ENCODE peak calls at places on chromosome 1, in nine cellular contexts. H, S, X, R, M, W, Z, Q and Y are unnamed samples.

GRCh38 chr1:183318433-183318832 is 99.7 kb downstream of the NMNAT2 start:
- DNase-seq in Z (no peak), X (no peak), H (peak), Q (no peak), M (peak), W (no peak), S (no peak), R (peak), Y (no peak)

GRCh38 chr1:197838836-197839235 is 63.6 kb upstream of the DENND1B start:
- DNase-seq in H (no peak), M (no peak), Q (no peak), S (peak), W (no peak), X (no peak), Z (no peak), R (peak), Y (no peak)

GRCh38 chr1:52629021-52629643 is 3.8 kb upstream of the SHISAL2A start:
- DNase-seq in Q (no peak), S (no peak), H (peak), R (no peak), Z (no peak), W (no peak), M (no peak), X (no peak), Y (peak)

GRCh38 chr1:85884372-85885035 is 176.3 kb upstream of the ZNHIT6 start:
- DNase-seq in R (peak), Q (no peak), H (peak), Z (no peak), W (no peak), S (peak), M (no peak), X (peak), Y (no peak)

GRCh38 chr1:10050611-10051010 is 17.9 kb downstream of the UBE4B start:
- DNase-seq in W (no peak), Z (no peak), S (no peak), H (no peak), M (no peak), Q (no peak), X (no peak), R (no peak), Y (no peak)

GRCh38 chr1:198030682-198031081 is 113.5 kb downstream of the LHX9 start:
- DNase-seq in Q (no peak), W (no peak), X (no peak), M (no peak), R (peak), Z (no peak), S (no peak), H (no peak), Y (no peak)

GRCh38 chr1:37392051-37392450 is 82.3 kb upstream of the ZC3H12A start:
- DNase-seq in M (no peak), R (no peak), Z (no peak), X (peak), Q (no peak), H (no peak), S (no peak), W (no peak), Y (no peak)

GRCh38 chr1:230310381-230311163 is 115.6 kb downstream of the PGBD5 start:
- DNase-seq in Q (peak), H (peak), X (peak), W (peak), S (peak), R (peak), Z (peak), M (peak), Y (peak)

GRCh38 chr1:18485227-18485626 is 4.5 kb downstream of the KLHDC7A start:
- DNase-seq in Z (no peak), S (no peak), M (no peak), Q (no peak), W (no peak), X (no peak), R (no peak), H (no peak), Y (no peak)

GRCh38 chr1:89894210-89894668 is 73.4 kb downstream of the LRRC8D start:
- DNase-seq in M (no peak), Z (no peak), R (peak), X (no peak), W (no peak), S (no peak), H (no peak), Q (no peak), Y (no peak)

GRCh38 chr1:209748620-209749019 is 7.2 kb upstream of the TRAF3IP3 start:
- DNase-seq in S (no peak), X (no peak), R (no peak), Z (no peak), M (no peak), Q (no peak), H (peak), W (no peak), Y (no peak)

GRCh38 chr1:15934211-15935055 is 41.5 kb downstream of the ZBTB17 start:
- DNase-seq in Z (no peak), S (no peak), W (no peak), M (no peak), R (no peak), H (no peak), Q (no peak), X (no peak), Y (no peak)

GRCh38 chr1:43214465-43215444 is 42.6 kb downstream of the CFAP57 start:
- DNase-seq in R (no peak), Z (no peak), M (no peak), H (no peak), W (no peak), Q (no peak), S (no peak), X (no peak), Y (no peak)

GRCh38 chr1:162984699-162985098 is 84.5 kb upstream of the RGS4 start:
- DNase-seq in W (no peak), X (no peak), S (no peak), M (no peak), H (no peak), R (no peak), Z (no peak), Q (no peak), Y (no peak)

GRCh38 chr1:113479713-113480676 is 89.7 kb downstream of the MAGI3 start:
- DNase-seq in R (peak), M (no peak), S (no peak), W (no peak), H (peak), Z (no peak), X (no peak), Q (no peak), Y (no peak)

GRCh38 chr1:93578433-93578830 is 103.2 kb downstream of the BCAR3 start:
- DNase-seq in H (no peak), Q (no peak), S (no peak), M (no peak), X (no peak), W (no peak), R (no peak), Z (no peak), Y (no peak)

GRCh38 chr1:214022229-214022791 is 34.5 kb downstream of the PROX1 start:
- DNase-seq in W (no peak), R (no peak), Z (no peak), M (no peak), X (peak), H (no peak), S (no peak), Q (no peak), Y (no peak)

GRCh38 chr1:203636306-203636705 is 9.7 kb downstream of the ATP2B4 start:
- DNase-seq in R (peak), W (no peak), X (no peak), Z (no peak), M (no peak), Q (no peak), H (no peak), S (no peak), Y (no peak)

GRCh38 chr1:56573311-56573710 is 6.1 kb downstream of the PLPP3 start:
- DNase-seq in Q (no peak), X (no peak), R (no peak), H (no peak), Z (no peak), W (no peak), M (no peak), S (no peak), Y (no peak)